ENCODE peak calls at places on chromosomes 16 and 17, in six cellular contexts. I is body of pancreas, M is adrenal gland, H is pancreas, N is heart right ventricle, R is left ventricle myocardium inferior. F is an unnamed sample.

GRCh38 chr17:17613708-17614114 is 22.2 kb upstream of the PEMT start:
- DNase-seq in H (peak; percentile 33), M (peak; percentile 59), N (no peak), R (no peak), I (peak; percentile 65), F (peak; percentile 4)

GRCh38 chr16:85479972-85480726 is 133.0 kb upstream of the GSE1 start:
- DNase-seq in M (no peak), I (no peak), H (no peak), R (no peak), N (peak; percentile 40), F (no peak)

GRCh38 chr17:7204828-7205461 is 14.7 kb downstream of the DLG4 start:
- DNase-seq in H (peak; percentile 80), R (peak; percentile 89), N (peak; percentile 90), M (peak; percentile 61), I (peak; percentile 82), F (peak; percentile 72)

GRCh38 chr16:85903576-85903975 is 4.6 kb downstream of the IRF8 start:
- DNase-seq in I (no peak), R (no peak), N (no peak), M (no peak), H (no peak), F (no peak)

GRCh38 chr17:62824290-62825135 is 16.4 kb upstream of the MARCHF10 start:
- DNase-seq in I (no peak), M (no peak), R (no peak), N (no peak), H (no peak), F (no peak)

GRCh38 chr17:13027246-13027645 is 9.4 kb upstream of the ELAC2 start:
- DNase-seq in M (no peak), R (no peak), I (no peak), H (no peak), N (no peak), F (no peak)

GRCh38 chr17:44256671-44257070 is 11.3 kb downstream of the SLC4A1 start:
- DNase-seq in H (no peak), N (no peak), I (no peak), R (no peak), M (no peak), F (no peak)

GRCh38 chr16:14180431-14181059 is 109.4 kb downstream of the MRTFB start:
- DNase-seq in M (no peak), H (no peak), N (no peak), I (no peak), R (no peak), F (no peak)

GRCh38 chr17:78875331-78875730 is 27.7 kb downstream of the CEP295NL start:
- DNase-seq in M (no peak), H (no peak), N (no peak), I (no peak), R (no peak), F (no peak)

GRCh38 chr16:71552698-71553503 is 24.0 kb downstream of the TAT start:
- DNase-seq in R (no peak), M (no peak), N (no peak), H (no peak), I (no peak), F (no peak)

GRCh38 chr16:85309656-85310587 is 197.7 kb upstream of the CIBAR2 start:
- DNase-seq in I (peak; percentile 53), M (peak; percentile 61), R (peak; percentile 48), N (peak; percentile 52), H (no peak), F (peak; percentile 89)

GRCh38 chr16:83952587-83952939 is 477 bp upstream of the OSGIN1 start:
- DNase-seq in I (peak; percentile 61), R (no peak), M (peak; percentile 75), H (no peak), N (no peak), F (no peak)

GRCh38 chr17:7932483-7932891 is 481 bp downstream of the CNTROB start:
- DNase-seq in R (no peak), N (no peak), I (no peak), M (peak; percentile 32), H (no peak), F (no peak)

GRCh38 chr17:76009447-76009846 is 8.8 kb downstream of the CDK3 start:
- DNase-seq in R (no peak), N (no peak), I (no peak), H (no peak), M (no peak), F (no peak)

GRCh38 chr17:18946536-18946935 is 5.4 kb upstream of the SLC5A10 start:
- DNase-seq in M (no peak), R (no peak), I (no peak), H (no peak), N (no peak), F (no peak)

GRCh38 chr17:81428121-81428515 is 32.9 kb downstream of the BAHCC1 start:
- DNase-seq in R (no peak), I (peak; percentile 57), N (no peak), H (no peak), M (no peak), F (peak; percentile 41)

GRCh38 chr16:54125751-54126655 is 160.6 kb downstream of the IRX3 start:
- DNase-seq in N (no peak), R (no peak), M (no peak), H (no peak), I (no peak), F (no peak)

GRCh38 chr16:27318399-27319256 is 4.9 kb downstream of the IL4R start:
- DNase-seq in N (peak; percentile 53), R (peak; percentile 47), M (peak; percentile 54), I (no peak), H (no peak), F (no peak)

GRCh38 chr16:30185683-30186421 is 2.5 kb downstream of the CORO1A start:
- DNase-seq in H (peak; percentile 8), N (peak; percentile 51), I (peak; percentile 21), R (peak; percentile 60), M (peak; percentile 48), F (no peak)

GRCh38 chr17:45200701-45201100 is 21.0 kb upstream of the FMNL1 start:
- DNase-seq in R (peak; percentile 55), I (no peak), M (no peak), N (no peak), H (no peak), F (no peak)

GRCh38 chr17:3528604-3529511 is 28.8 kb downstream of the TRPV3 start:
- DNase-seq in R (no peak), H (no peak), I (no peak), M (no peak), N (no peak), F (no peak)

GRCh38 chr17:9389116-9389515 is 186.5 kb downstream of the STX8 start:
- DNase-seq in R (no peak), I (no peak), N (no peak), M (no peak), H (no peak), F (no peak)

GRCh38 chr16:17312100-17312732 is 158.5 kb downstream of the XYLT1 start:
- DNase-seq in H (peak; percentile 27), I (peak; percentile 89), N (no peak), R (no peak), M (peak; percentile 40), F (no peak)

GRCh38 chr17:12301551-12301950 is 280.9 kb downstream of the MAP2K4 start:
- DNase-seq in M (no peak), H (no peak), R (no peak), I (no peak), N (no peak), F (no peak)

GRCh38 chr17:19381361-19381740 is 3.1 kb downstream of the MAPK7 start:
- DNase-seq in R (no peak), I (peak; percentile 9), M (no peak), H (no peak), N (no peak), F (no peak)

GRCh38 chr16:51569204-51569911 is 418.3 kb upstream of the SALL1 start:
- DNase-seq in N (no peak), I (no peak), R (no peak), M (peak; percentile 17), H (no peak), F (no peak)

DNA sequence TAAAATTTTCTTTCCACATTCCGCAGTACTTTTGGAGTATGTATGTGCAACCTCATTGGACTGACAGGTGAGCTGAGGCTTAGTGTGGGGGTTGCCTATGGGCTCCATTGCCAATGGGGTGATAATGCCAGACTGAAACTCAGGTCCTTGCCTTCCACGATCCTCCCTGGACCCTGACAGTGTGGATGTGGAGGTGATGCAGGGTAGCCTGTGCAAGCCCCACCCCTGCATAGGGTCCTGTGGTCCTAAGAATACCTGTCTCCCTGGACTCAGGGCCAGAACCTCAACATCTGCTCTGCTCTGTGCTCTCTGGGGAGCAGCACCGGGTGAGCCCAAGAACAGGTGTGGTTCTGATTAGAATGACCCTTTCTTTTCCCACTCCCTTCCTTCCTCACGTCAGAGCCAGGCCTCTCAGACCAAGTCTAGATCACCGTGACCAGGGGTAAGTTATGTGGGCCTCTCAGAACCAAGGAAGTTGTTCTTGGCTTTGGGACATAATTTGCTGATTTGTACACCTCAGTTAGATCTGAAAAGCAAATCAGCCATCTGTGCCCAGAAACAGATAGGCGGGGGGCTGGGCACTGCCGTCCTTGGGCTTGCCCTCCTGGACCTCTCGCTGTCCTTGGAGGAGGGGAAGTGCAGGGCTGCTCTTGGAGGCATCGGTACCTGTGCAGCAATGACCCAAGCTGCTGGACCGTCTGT is 8.4 kb upstream of the TNS4 start:
- DNase-seq in I (no peak), H (no peak), M (no peak), R (no peak), N (no peak), F (no peak)
- H3K27ac ChIP-seq in I (no peak overlapping the region), H (no peak overlapping the region), M (no peak overlapping the region), R (peak overlapping the region; percentile 33), N (no peak overlapping the region), F (no peak overlapping the region)

GRCh38 chr17:40448213-40448638 is 5.0 kb downstream of the IGFBP4 start:
- DNase-seq in H (no peak), N (no peak), R (no peak), I (peak; percentile 51), M (no peak), F (no peak)
- H3K27ac ChIP-seq in H (no peak overlapping the region), N (peak overlapping the region; percentile 70), R (peak overlapping the region; percentile 97), I (peak overlapping the region; percentile 49), M (no peak overlapping the region), F (no peak overlapping the region)

DNA sequence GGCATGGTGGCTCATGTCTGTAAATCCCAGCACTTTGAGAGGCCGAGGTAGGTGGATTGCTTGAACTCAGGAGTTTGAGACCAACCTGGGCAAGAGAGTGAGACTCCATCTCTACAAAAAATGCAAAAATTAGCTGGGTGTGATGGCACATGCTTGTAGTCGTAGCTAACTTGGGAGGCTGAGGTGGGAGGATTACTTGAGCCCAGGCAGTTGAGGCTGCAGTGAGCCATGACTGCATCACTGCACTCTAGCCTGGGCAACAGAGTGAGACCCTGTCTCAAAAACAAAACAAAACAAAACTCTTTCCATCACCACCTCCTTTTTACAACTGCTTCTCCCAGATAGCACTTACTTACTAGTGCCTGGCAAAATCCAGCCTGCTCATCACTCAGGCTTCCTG is 214.0 kb downstream of the ZFHX3 start:
- DNase-seq in I (no peak), N (no peak), H (no peak), R (no peak), M (no peak), F (no peak)
- H3K27ac ChIP-seq in I (no peak overlapping the region), N (no peak overlapping the region), H (no peak overlapping the region), R (peak overlapping the region; percentile 46), M (no peak overlapping the region), F (peak overlapping the region; percentile 59)

DNA sequence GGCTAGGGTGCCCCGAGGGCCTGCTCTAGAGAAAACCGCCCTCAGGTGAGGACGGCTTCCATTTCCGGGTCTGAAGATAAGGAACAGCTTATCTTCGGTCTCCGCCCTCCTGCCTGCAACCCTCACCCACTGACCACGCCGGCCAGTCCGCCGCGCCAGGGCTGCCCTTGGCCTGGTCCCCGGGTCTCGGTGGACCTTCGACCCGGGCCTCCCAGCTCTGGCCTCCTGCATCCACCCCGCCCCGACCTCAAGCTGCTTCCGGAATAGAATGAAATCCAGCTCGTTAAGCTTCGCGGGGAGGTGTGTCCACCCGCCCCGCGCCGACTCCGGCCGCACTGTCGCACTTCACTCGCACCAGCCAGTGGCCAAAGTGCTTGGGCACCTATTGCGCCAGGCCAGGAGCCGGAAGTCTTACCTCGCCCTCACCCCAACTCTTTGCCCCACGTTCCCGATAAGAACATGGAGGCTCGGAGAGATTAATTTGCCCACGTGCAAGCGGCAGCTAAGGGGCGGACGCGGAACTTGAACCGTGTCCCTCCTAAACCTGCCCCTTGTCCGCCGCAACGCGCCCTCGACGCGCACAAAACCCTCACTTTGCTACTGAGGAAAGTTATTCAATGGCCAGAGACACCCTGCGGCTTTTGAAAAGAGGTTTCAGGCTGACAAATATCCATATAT is 742 bp upstream of the MMP15 start:
- DNase-seq in H (peak; percentile 80), I (peak; percentile 79), R (peak; percentile 45), N (peak; percentile 52), M (peak; percentile 59), F (no peak)
- H3K27ac ChIP-seq in H (peak overlapping the region; percentile 82), I (peak overlapping the region; percentile 82), R (peak overlapping the region; percentile 96), N (peak overlapping the region; percentile 93), M (no peak overlapping the region), F (no peak overlapping the region)

F was measured in caudate nucleus.